ENCODE peak calls at places on chromosome 7, in seven cellular contexts. A is spleen, G is ovary, I is HCT116, H is prostate gland, T is transverse colon, Y is IMR-90. O is an unnamed sample. For H3K9me3, the result is how much of the 10 kb centered on the place peaks cover.

GRCh38 chr7:105760549-105761447 is 115.6 kb downstream of the ATXN7L1 start:
- DNase-seq in A (peak), G (no peak), I (no peak), H (no peak), T (no peak), Y (peak), O (no peak)

GRCh38 chr7:111833461-111833860 is 271.2 kb upstream of the IMMP2L start:
- DNase-seq in A (no peak), G (no peak), I (no peak), H (no peak), T (no peak), Y (peak), O (no peak)

GRCh38 chr7:155153676-155154075 is 83.6 kb downstream of the HTR5A start:
- DNase-seq in A (no peak), G (no peak), I (no peak), H (no peak), T (no peak), Y (no peak), O (no peak)

GRCh38 chr7:137937202-137937560 is 64.7 kb downstream of the CREB3L2 start:
- DNase-seq in A (no peak), G (no peak), I (no peak), H (no peak), T (no peak), Y (peak), O (no peak)

GRCh38 chr7:24381919-24382505 is 98.0 kb downstream of the NPY start:
- DNase-seq in A (no peak), G (no peak), I (peak), H (no peak), T (no peak), Y (no peak), O (no peak)

GRCh38 chr7:129703751-129704150 is 92.2 kb downstream of the NRF1 start:
- DNase-seq in A (no peak), G (no peak), I (no peak), H (no peak), T (no peak), Y (no peak), O (no peak)

GRCh38 chr7:27238979-27239779 is 3.4 kb upstream of the EVX1 start:
- DNase-seq in A (no peak), G (no peak), I (no peak), H (no peak), T (no peak), Y (no peak), O (no peak)

GRCh38 chr7:24732646-24733413 is 24.4 kb downstream of the GSDME start:
- DNase-seq in A (no peak), G (no peak), I (no peak), H (no peak), T (no peak), Y (peak), O (no peak)

GRCh38 chr7:107660381-107661080 is at the start of gene SLC26A4:
- DNase-seq in A (peak), G (no peak), I (no peak), H (no peak), T (no peak), Y (no peak), O (no peak)

GRCh38 chr7:39589323-39590111 is 23.3 kb downstream of the YAE1 start:
- DNase-seq in A (no peak), G (no peak), I (peak), H (no peak), T (no peak), Y (peak), O (no peak)

GRCh38 chr7:88566174-88566729 is 193.2 kb upstream of the ZNF804B start:
- DNase-seq in A (no peak), G (no peak), I (no peak), H (no peak), T (no peak), Y (no peak), O (no peak)

GRCh38 chr7:70410134-70410750 is 721.7 kb upstream of the GALNT17 start:
- DNase-seq in A (no peak), G (no peak), I (no peak), H (no peak), T (no peak), Y (no peak), O (no peak)

GRCh38 chr7:108000875-108001758 is 1.8 kb downstream of the LAMB1 start:
- DNase-seq in A (no peak), G (peak), I (no peak), H (no peak), T (peak), Y (peak), O (peak)

GRCh38 chr7:134724606-134725005 is 54.8 kb upstream of the CALD1 start:
- DNase-seq in A (no peak), G (no peak), I (peak), H (no peak), T (no peak), Y (peak), O (no peak)

GRCh38 chr7:45186261-45186813 is 28.7 kb downstream of the RAMP3 start:
- DNase-seq in A (peak), G (no peak), I (no peak), H (no peak), T (no peak), Y (no peak), O (peak)

GRCh38 chr7:104045183-104045582 is 55.7 kb upstream of the RELN start:
- DNase-seq in A (no peak), G (no peak), I (no peak), H (no peak), T (no peak), Y (peak), O (no peak)

GRCh38 chr7:101390901-101391301 is 28.2 kb downstream of the COL26A1 start:
- DNase-seq in A (peak), G (no peak), I (no peak), H (no peak), T (peak), Y (no peak), O (no peak)

GRCh38 chr7:134515569-134516468 is 11.5 kb upstream of the AKR1B10 start:
- DNase-seq in A (no peak), G (no peak), I (peak), H (no peak), T (no peak), Y (peak), O (no peak)

GRCh38 chr7:30171753-30172447 is 37.1 kb downstream of the MTURN start:
- DNase-seq in A (no peak), G (no peak), I (no peak), H (no peak), T (no peak), Y (peak), O (no peak)

GRCh38 chr7:22786290-22786932 is 36.2 kb downstream of the TOMM7 start:
- DNase-seq in A (no peak), G (no peak), I (no peak), H (no peak), T (no peak), Y (no peak), O (no peak)

GRCh38 chr7:80719261-80719660 is 80.8 kb downstream of the CD36 start:
- DNase-seq in A (no peak), G (no peak), I (no peak), H (no peak), T (no peak), Y (peak), O (no peak)

GRCh38 chr7:1466524-1467271 is 7.4 kb upstream of the MICALL2 start:
- DNase-seq in A (peak), G (peak), I (no peak), H (peak), T (peak), Y (peak), O (peak)

GRCh38 chr7:95690367-95690947 is 81.9 kb upstream of the DYNC1I1 start:
- DNase-seq in A (no peak), G (no peak), I (peak), H (no peak), T (no peak), Y (peak), O (no peak)

GRCh38 chr7:30562909-30563308 is 31.8 kb upstream of the GARS1 start:
- DNase-seq in A (no peak), G (no peak), I (no peak), H (no peak), T (no peak), Y (no peak), O (no peak)

GRCh38 chr7:89042963-89043362 is 247.4 kb upstream of the TEX47 start:
- DNase-seq in A (no peak), G (no peak), I (no peak), H (no peak), T (no peak), Y (no peak), O (no peak)

GRCh38 chr7:73742753-73743641 is 4.4 kb upstream of the ABHD11 start:
- DNase-seq in A (peak), G (no peak), I (peak), H (peak), T (peak), Y (no peak), O (peak)

GRCh38 chr7:51350195-51350896 is 33.7 kb upstream of the COBL start:
- DNase-seq in A (no peak), G (no peak), I (peak), H (peak), T (peak), Y (no peak), O (no peak)

GRCh38 chr7:116357776-116358670 is 141.5 kb upstream of the CAV2 start:
- DNase-seq in A (no peak), G (no peak), I (no peak), H (no peak), T (no peak), Y (peak), O (no peak)

GRCh38 chr7:106384373-106384772 is 99.6 kb upstream of the NAMPT start:
- DNase-seq in A (no peak), G (no peak), I (no peak), H (no peak), T (no peak), Y (no peak), O (no peak)

GRCh38 chr7:115135111-115135510 is 213.2 kb downstream of the MDFIC start:
- DNase-seq in A (no peak), G (no peak), I (no peak), H (no peak), T (no peak), Y (no peak), O (no peak)

GRCh38 chr7:106346678-106347217 is 62.0 kb upstream of the NAMPT start:
- DNase-seq in A (no peak), G (no peak), I (peak), H (no peak), T (no peak), Y (peak), O (no peak)

GRCh38 chr7:151251926-151252835 is 3.7 kb upstream of the SMARCD3 start:
- DNase-seq in A (no peak), G (peak), I (no peak), H (no peak), T (peak), Y (peak), O (peak)

GRCh38 chr7:30916767-30917166 is 5.1 kb downstream of the AQP1 start:
- DNase-seq in A (no peak), G (no peak), I (no peak), H (no peak), T (no peak), Y (no peak), O (no peak)

GRCh38 chr7:156747718-156748117 is 107.1 kb downstream of the RNF32 start:
- DNase-seq in A (no peak), G (no peak), I (no peak), H (no peak), T (no peak), Y (no peak), O (no peak)

GRCh38 chr7:124429923-124430322 is 335.7 kb downstream of the GPR37 start:
- DNase-seq in A (no peak), G (no peak), I (no peak), H (no peak), T (no peak), Y (no peak), O (no peak)

DNA sequence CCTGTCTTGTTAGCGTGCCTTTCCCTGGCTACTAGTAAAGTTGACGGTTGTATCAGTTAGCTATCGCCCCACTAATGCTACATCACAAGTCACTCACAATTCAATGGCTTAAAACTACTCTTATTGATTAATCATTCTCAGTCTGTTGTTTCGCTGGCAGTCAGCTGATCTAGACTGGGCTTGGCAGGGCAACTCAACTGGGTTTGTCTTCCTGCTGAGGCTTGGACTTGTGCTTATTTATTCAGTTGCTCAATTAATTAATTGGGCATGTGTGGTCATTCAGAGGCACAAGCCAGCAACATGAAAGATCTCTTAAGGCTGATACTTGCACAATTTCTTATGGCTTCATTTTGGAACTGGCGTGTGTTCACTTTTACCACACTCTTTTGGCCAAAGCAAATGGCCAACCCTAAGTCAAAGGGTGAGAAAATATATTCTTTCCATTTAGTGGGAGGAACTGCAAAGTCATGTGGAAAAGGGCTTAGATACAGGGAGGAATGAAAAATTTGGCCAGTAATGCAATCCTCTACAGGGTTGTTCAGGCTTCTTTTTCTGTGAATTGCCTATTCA is 333.5 kb downstream of the GPR37 start:
- DNase-seq in A (no peak), G (no peak), I (no peak), H (no peak), T (no peak), Y (no peak), O (no peak)
- H3K9me3 ChIP-seq in A (under half), G (under half), I (under half), H (under half), T (under half), Y (under half), O (under half)

GRCh38 chr7:132240821-132241422 is 335.3 kb downstream of the PLXNA4 start:
- DNase-seq in A (no peak), G (no peak), I (no peak), H (no peak), T (no peak), Y (no peak), O (no peak)
- TF ChIP-seq POLR2A in A (no peak), G (no peak), I (no peak), H (no peak), T (no peak), Y (no peak), O (no peak)

GRCh38 chr7:2820508-2820934 is 23.6 kb downstream of the GNA12 start:
- DNase-seq in A (no peak), G (peak), I (no peak), H (peak), T (peak), Y (peak), O (peak)

GRCh38 chr7:2821842-2822507 is 22.1 kb downstream of the GNA12 start:
- DNase-seq in A (no peak), G (no peak), I (no peak), H (no peak), T (no peak), Y (peak), O (peak)

GRCh38 chr7:2819954-2820397 is 24.1 kb downstream of the GNA12 start:
- DNase-seq in A (no peak), G (no peak), I (no peak), H (no peak), T (no peak), Y (no peak), O (peak)

GRCh38 chr7:2823124-2823523 is 21.0 kb downstream of the GNA12 start:
- DNase-seq in A (no peak), G (no peak), I (no peak), H (no peak), T (no peak), Y (no peak), O (peak)

GRCh38 chr7:2821161-2821841 is 22.8 kb downstream of the GNA12 start:
- DNase-seq in A (no peak), G (no peak), I (no peak), H (no peak), T (no peak), Y (peak), O (peak)
- H3K4me3 ChIP-seq in A (no peak), G (no peak), I (no peak), H (no peak), T (no peak), Y (no peak), O (no peak)

DNA sequence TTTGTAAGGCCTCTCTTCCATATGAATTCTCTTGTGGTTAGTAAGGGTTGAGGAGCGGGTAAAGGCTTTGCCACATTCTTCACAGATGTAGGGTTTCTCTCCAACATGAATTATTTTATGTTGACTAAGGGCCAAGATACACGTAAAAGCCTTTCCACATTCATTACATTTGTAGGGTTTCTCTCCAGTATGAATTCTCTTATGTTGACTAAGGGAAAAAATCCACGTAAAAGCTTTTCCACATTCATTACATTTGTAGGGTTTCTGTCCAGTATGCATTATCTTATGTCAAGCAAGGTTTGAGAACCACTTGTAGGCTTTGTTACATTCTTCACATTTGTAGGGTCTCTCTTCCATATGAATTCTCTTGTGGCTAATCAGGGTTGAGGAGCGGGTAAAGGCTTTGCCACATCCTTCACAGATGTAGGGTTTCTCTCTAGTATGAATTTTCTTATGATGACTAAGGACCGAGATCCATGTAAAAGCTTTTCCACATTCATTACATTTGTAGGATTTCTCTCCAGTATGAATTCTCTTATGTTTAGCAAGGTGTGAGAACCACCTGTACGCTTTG is 493.0 kb downstream of the ZNF479 start:
- DNase-seq in A (no peak), G (no peak), I (no peak), H (no peak), T (no peak), Y (no peak), O (no peak)
- H3K9me3 ChIP-seq in A (half or more), G (under half), I (under half), H (under half), T (half or more), Y (under half), O (under half)

GRCh38 chr7:130941322-130942210 is 207.6 kb upstream of the KLF14 start:
- DNase-seq in A (peak), G (peak), I (no peak), H (peak), T (peak), Y (peak), O (no peak)

GRCh38 chr7:130943336-130943901 is 209.4 kb upstream of the KLF14 start:
- DNase-seq in A (no peak), G (no peak), I (no peak), H (no peak), T (no peak), Y (peak), O (no peak)

GRCh38 chr7:130943981-130944380 is 210.0 kb upstream of the KLF14 start:
- DNase-seq in A (no peak), G (no peak), I (no peak), H (no peak), T (no peak), Y (peak), O (no peak)

GRCh38 chr7:130940907-130941306 is 206.9 kb upstream of the KLF14 start:
- DNase-seq in A (peak), G (no peak), I (no peak), H (no peak), T (no peak), Y (no peak), O (no peak)

DNA sequence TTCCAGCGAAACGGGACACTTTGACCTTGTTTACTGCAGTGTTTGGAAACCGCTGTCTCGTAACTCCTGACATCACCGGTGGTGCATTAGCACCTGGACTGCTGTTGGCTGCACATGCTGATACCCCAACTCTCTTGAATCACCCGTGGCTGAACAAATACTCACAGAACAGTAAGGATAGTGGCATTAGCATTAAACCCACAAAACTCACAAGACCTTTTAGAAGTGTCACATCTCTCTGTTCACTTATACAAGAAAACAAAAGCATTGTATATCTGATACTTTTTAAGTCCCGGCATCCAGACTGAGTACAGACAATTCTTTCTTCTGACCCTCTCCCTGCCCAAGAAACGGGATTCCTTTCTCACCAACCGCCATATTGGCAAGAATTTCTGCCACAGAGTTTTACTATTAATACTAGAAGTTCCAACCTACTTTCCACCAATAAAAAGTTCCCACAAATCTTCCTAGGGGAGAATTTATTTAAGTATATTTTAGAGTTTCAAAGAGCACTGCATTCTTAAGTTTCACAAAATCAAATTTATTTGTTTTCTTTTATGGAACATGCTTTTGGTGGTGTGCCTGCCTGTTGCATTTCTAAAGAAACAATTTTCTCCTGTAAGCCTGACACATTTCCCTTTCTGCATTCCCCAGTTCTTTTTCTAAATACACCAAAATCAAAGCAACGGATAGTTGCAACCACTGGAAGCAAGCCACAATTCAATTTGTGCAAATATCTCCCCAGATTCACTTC is 208.4 kb upstream of the KLF14 start:
- DNase-seq in A (no peak), G (peak), I (no peak), H (peak), T (peak), Y (peak), O (no peak)
- TF ChIP-seq POLR2A in A (peak), G (peak), I (no peak), H (peak), T (peak), Y (peak), O (no peak)

O was measured in sigmoid colon.